ENCODE peak calls at places on chromosomes 1 and 21, in nine cellular contexts. S, U, E, J, O, P, F, L and R are unnamed samples.

GRCh38 chr1:193694741-193695140 is 508.3 kb upstream of the B3GALT2 start:
- DNase-seq in L (no peak), P (no peak), J (no peak), U (no peak), S (no peak), O (no peak), F (no peak), E (no peak), R (no peak)

GRCh38 chr1:246784621-246785535 is 60.7 kb downstream of the SCCPDH start:
- DNase-seq in O (no peak), L (no peak), P (peak; percentile 67), E (peak; percentile 64), S (no peak), J (no peak), F (no peak), U (no peak), R (no peak)

GRCh38 chr1:12177156-12177998 is 10.6 kb downstream of the TNFRSF1B start:
- DNase-seq in O (no peak), E (no peak), S (no peak), L (no peak), P (no peak), J (no peak), U (no peak), F (no peak), R (no peak)

GRCh38 chr1:210400043-210400840 is 71.5 kb downstream of the HHAT start:
- DNase-seq in O (peak; percentile 52), P (peak; percentile 83), L (peak; percentile 44), E (peak; percentile 77), J (peak; percentile 39), S (no peak), F (peak; percentile 54), U (peak; percentile 34), R (peak; percentile 12)

GRCh38 chr1:11847667-11848445 is at the start of gene NPPA:
- DNase-seq in J (no peak), L (no peak), S (no peak), E (peak; percentile 15), O (peak; percentile 23), U (no peak), P (no peak), F (no peak), R (no peak)

GRCh38 chr1:46137901-46138300 is 5.5 kb upstream of the PIK3R3 start:
- DNase-seq in L (no peak), P (peak; percentile 52), E (peak; percentile 54), O (no peak), J (no peak), S (no peak), U (no peak), F (no peak), R (no peak)

GRCh38 chr1:1060281-1061000 is 13.7 kb downstream of the RNF223 start:
- DNase-seq in E (no peak), S (no peak), U (no peak), P (no peak), J (no peak), F (no peak), O (no peak), L (no peak), R (no peak)

GRCh38 chr1:81702903-81703302 is 97.8 kb upstream of the ADGRL2 start:
- DNase-seq in J (no peak), L (no peak), E (peak; percentile 92), P (peak; percentile 96), F (peak; percentile 69), O (no peak), S (no peak), U (no peak), R (no peak)

GRCh38 chr1:214540324-214540723 is 11.1 kb downstream of the PTPN14 start:
- DNase-seq in L (no peak), E (no peak), O (peak; percentile 30), P (no peak), J (no peak), U (no peak), S (no peak), F (no peak), R (no peak)

GRCh38 chr1:180210008-180210555 is 20.0 kb upstream of the LHX4 start:
- DNase-seq in E (no peak), S (no peak), O (no peak), L (no peak), F (no peak), U (no peak), P (no peak), J (no peak), R (no peak)

GRCh38 chr1:52426391-52426790 is 22.0 kb downstream of the PRPF38A start:
- DNase-seq in U (no peak), F (peak; percentile 42), E (no peak), O (no peak), S (no peak), J (no peak), P (peak; percentile 53), L (no peak), R (no peak)

GRCh38 chr1:46175243-46175642 is 356 bp downstream of the TSPAN1 start:
- DNase-seq in U (no peak), F (no peak), E (no peak), L (no peak), S (no peak), O (no peak), J (no peak), P (no peak), R (no peak)

GRCh38 chr1:156493154-156493631 is 7.4 kb downstream of the MEF2D start:
- DNase-seq in S (no peak), L (no peak), P (no peak), F (no peak), U (no peak), O (no peak), J (no peak), E (no peak), R (peak; percentile 78)

GRCh38 chr1:54312874-54313316 is 93.3 kb downstream of the SSBP3 start:
- DNase-seq in L (no peak), O (peak; percentile 84), S (no peak), E (peak; percentile 94), U (peak; percentile 81), F (no peak), P (peak; percentile 68), J (no peak), R (no peak)

GRCh38 chr1:212229654-212230053 is 55.6 kb upstream of the PPP2R5A start:
- DNase-seq in S (no peak), P (peak; percentile 82), O (no peak), U (no peak), L (no peak), J (no peak), F (peak; percentile 41), E (peak; percentile 53), R (no peak)

GRCh38 chr21:30813174-30813573 is at the start of gene KRTAP8-1:
- DNase-seq in U (no peak), E (no peak), L (no peak), F (no peak), S (no peak), O (no peak), P (no peak), J (no peak), R (no peak)

GRCh38 chr1:20530901-20531300 is 21.5 kb upstream of the FAM43B start:
- DNase-seq in O (no peak), E (no peak), S (no peak), U (no peak), P (peak; percentile 32), J (no peak), F (no peak), L (no peak), R (no peak)

GRCh38 chr1:169003864-169004516 is 102.5 kb upstream of the ATP1B1 start:
- DNase-seq in O (peak; percentile 11), F (no peak), J (no peak), P (no peak), U (no peak), E (peak; percentile 44), L (no peak), S (no peak), R (peak; percentile 62)

GRCh38 chr1:8560611-8561544 is 243.0 kb downstream of the SLC45A1 start:
- DNase-seq in S (no peak), F (peak; percentile 16), L (no peak), J (peak; percentile 64), E (peak; percentile 68), O (no peak), P (peak; percentile 67), U (no peak), R (no peak)

GRCh38 chr1:17908945-17909344 is 153.8 kb downstream of the ACTL8 start:
- DNase-seq in U (no peak), O (no peak), F (no peak), S (no peak), J (no peak), L (no peak), E (no peak), P (no peak), R (no peak)

GRCh38 chr21:17428484-17428869 is 84.4 kb upstream of the CXADR start:
- DNase-seq in J (peak; percentile 1), F (no peak), U (no peak), E (no peak), O (no peak), L (no peak), S (no peak), P (no peak), R (no peak)